ENCODE peak calls at places on chromosomes 4 and X, in ten cellular contexts. One of them, this sample, is unnamed. For H3K27me3 and H3K4me1, the result is how much of the 10 kb centered on the place peaks cover.

GRCh38 chrX:155966876-155967275 is 30.6 kb upstream of the IL9R start:
- DNase-seq in NT2/D1: peak
- DNase-seq in tibial artery: no peak
- DNase-seq in testis: peak
- DNase-seq in adrenal gland: no peak
- DNase-seq in neuronal stem cell: no peak
- DNase-seq in left lung: no peak
- DNase-seq in IMR-90: no peak
- DNase-seq in cardiac muscle cell: peak
- DNase-seq in heart left ventricle: no peak
- DNase-seq in this sample: no peak

GRCh38 chr4:181264908-181265307 is 978.3 kb upstream of the TENM3 start:
- DNase-seq in NT2/D1: no peak
- DNase-seq in neuronal stem cell: peak
- DNase-seq in IMR-90: no peak
- DNase-seq in cardiac muscle cell: peak
- DNase-seq in testis: no peak
- DNase-seq in left lung: no peak
- DNase-seq in heart left ventricle: peak
- DNase-seq in tibial artery: no peak
- DNase-seq in adrenal gland: no peak
- DNase-seq in this sample: no peak

GRCh38 chr4:95732061-95732460 is 107.8 kb upstream of the PDHA2 start:
- DNase-seq in IMR-90: no peak
- DNase-seq in tibial artery: no peak
- DNase-seq in testis: no peak
- DNase-seq in heart left ventricle: no peak
- DNase-seq in left lung: no peak
- DNase-seq in neuronal stem cell: no peak
- DNase-seq in NT2/D1: no peak
- DNase-seq in adrenal gland: no peak
- DNase-seq in cardiac muscle cell: no peak
- DNase-seq in this sample: no peak

GRCh38 chr4:40908297-40908696 is 158.5 kb downstream of the NSUN7 start:
- DNase-seq in IMR-90: no peak
- DNase-seq in left lung: peak
- DNase-seq in cardiac muscle cell: no peak
- DNase-seq in NT2/D1: no peak
- DNase-seq in heart left ventricle: no peak
- DNase-seq in adrenal gland: no peak
- DNase-seq in neuronal stem cell: no peak
- DNase-seq in tibial artery: no peak
- DNase-seq in testis: no peak
- DNase-seq in this sample: no peak

GRCh38 chr4:52657317-52657629 is 1.8 kb downstream of the USP46 start:
- DNase-seq in tibial artery: no peak
- DNase-seq in testis: peak
- DNase-seq in adrenal gland: no peak
- DNase-seq in left lung: no peak
- DNase-seq in cardiac muscle cell: no peak
- DNase-seq in NT2/D1: no peak
- DNase-seq in IMR-90: no peak
- DNase-seq in heart left ventricle: no peak
- DNase-seq in neuronal stem cell: no peak
- DNase-seq in this sample: no peak

GRCh38 chr4:121307441-121308327 is 73.1 kb downstream of the QRFPR start:
- DNase-seq in NT2/D1: peak
- DNase-seq in cardiac muscle cell: peak
- DNase-seq in adrenal gland: no peak
- DNase-seq in left lung: no peak
- DNase-seq in testis: peak
- DNase-seq in neuronal stem cell: peak
- DNase-seq in tibial artery: no peak
- DNase-seq in IMR-90: peak
- DNase-seq in heart left ventricle: no peak
- DNase-seq in this sample: no peak

GRCh38 chr4:36163198-36163597 is 81.1 kb downstream of the ARAP2 start:
- DNase-seq in tibial artery: no peak
- DNase-seq in adrenal gland: no peak
- DNase-seq in testis: no peak
- DNase-seq in left lung: no peak
- DNase-seq in neuronal stem cell: no peak
- DNase-seq in IMR-90: no peak
- DNase-seq in heart left ventricle: no peak
- DNase-seq in cardiac muscle cell: no peak
- DNase-seq in NT2/D1: no peak
- DNase-seq in this sample: no peak

GRCh38 chr4:102345795-102346100 is 466 bp upstream of the SLC39A8 start:
- DNase-seq in NT2/D1: no peak
- DNase-seq in cardiac muscle cell: no peak
- DNase-seq in tibial artery: no peak
- DNase-seq in neuronal stem cell: no peak
- DNase-seq in testis: no peak
- DNase-seq in left lung: no peak
- DNase-seq in IMR-90: no peak
- DNase-seq in adrenal gland: no peak
- DNase-seq in heart left ventricle: no peak
- DNase-seq in this sample: no peak

GRCh38 chrX:139170526-139171173 is 359.9 kb upstream of the F9 start:
- DNase-seq in adrenal gland: no peak
- DNase-seq in left lung: no peak
- DNase-seq in testis: no peak
- DNase-seq in NT2/D1: no peak
- DNase-seq in cardiac muscle cell: no peak
- DNase-seq in tibial artery: no peak
- DNase-seq in neuronal stem cell: no peak
- DNase-seq in heart left ventricle: no peak
- DNase-seq in IMR-90: no peak
- DNase-seq in this sample: no peak

GRCh38 chr4:150237110-150237852 is 159.0 kb downstream of the DCLK2 start:
- DNase-seq in IMR-90: peak
- DNase-seq in testis: no peak
- DNase-seq in neuronal stem cell: no peak
- DNase-seq in adrenal gland: no peak
- DNase-seq in NT2/D1: no peak
- DNase-seq in heart left ventricle: no peak
- DNase-seq in cardiac muscle cell: no peak
- DNase-seq in tibial artery: no peak
- DNase-seq in left lung: no peak
- DNase-seq in this sample: no peak

GRCh38 chr4:79258614-79259176 is 67.2 kb downstream of the NAA11 start:
- DNase-seq in heart left ventricle: no peak
- DNase-seq in left lung: no peak
- DNase-seq in adrenal gland: no peak
- DNase-seq in NT2/D1: no peak
- DNase-seq in IMR-90: no peak
- DNase-seq in testis: no peak
- DNase-seq in cardiac muscle cell: no peak
- DNase-seq in tibial artery: no peak
- DNase-seq in neuronal stem cell: no peak
- DNase-seq in this sample: no peak

GRCh38 chr4:113837397-113837796 is 75.9 kb upstream of the CAMK2D start:
- DNase-seq in heart left ventricle: no peak
- DNase-seq in IMR-90: peak
- DNase-seq in testis: no peak
- DNase-seq in neuronal stem cell: no peak
- DNase-seq in left lung: no peak
- DNase-seq in tibial artery: no peak
- DNase-seq in adrenal gland: no peak
- DNase-seq in NT2/D1: no peak
- DNase-seq in cardiac muscle cell: no peak
- DNase-seq in this sample: no peak

GRCh38 chr4:76060506-76060905 is 14.0 kb upstream of the ART3 start:
- DNase-seq in IMR-90: no peak
- DNase-seq in left lung: no peak
- DNase-seq in neuronal stem cell: no peak
- DNase-seq in testis: no peak
- DNase-seq in NT2/D1: no peak
- DNase-seq in heart left ventricle: no peak
- DNase-seq in adrenal gland: no peak
- DNase-seq in cardiac muscle cell: no peak
- DNase-seq in tibial artery: no peak
- DNase-seq in this sample: no peak

GRCh38 chr4:126250006-126250405 is 935.3 kb downstream of the FAT4 start:
- DNase-seq in tibial artery: no peak
- DNase-seq in testis: no peak
- DNase-seq in adrenal gland: no peak
- DNase-seq in neuronal stem cell: no peak
- DNase-seq in heart left ventricle: no peak
- DNase-seq in NT2/D1: no peak
- DNase-seq in cardiac muscle cell: no peak
- DNase-seq in left lung: no peak
- DNase-seq in IMR-90: no peak
- DNase-seq in this sample: no peak

GRCh38 chrX:76987381-76987780 is 459.8 kb upstream of the FGF16 start:
- DNase-seq in NT2/D1: peak
- DNase-seq in cardiac muscle cell: no peak
- DNase-seq in neuronal stem cell: no peak
- DNase-seq in adrenal gland: no peak
- DNase-seq in tibial artery: no peak
- DNase-seq in IMR-90: no peak
- DNase-seq in heart left ventricle: no peak
- DNase-seq in left lung: no peak
- DNase-seq in testis: no peak
- DNase-seq in this sample: no peak

GRCh38 chrX:26411045-26411444 is 195.1 kb downstream of the MAGEB5 start:
- DNase-seq in adrenal gland: no peak
- DNase-seq in IMR-90: no peak
- DNase-seq in testis: no peak
- DNase-seq in cardiac muscle cell: no peak
- DNase-seq in heart left ventricle: no peak
- DNase-seq in tibial artery: no peak
- DNase-seq in left lung: no peak
- DNase-seq in NT2/D1: no peak
- DNase-seq in neuronal stem cell: no peak
- DNase-seq in this sample: no peak
- H3K27me3 ChIP-seq in adrenal gland: under half
- H3K27me3 ChIP-seq in IMR-90: under half
- H3K27me3 ChIP-seq in testis: under half
- H3K27me3 ChIP-seq in cardiac muscle cell: under half
- H3K27me3 ChIP-seq in heart left ventricle: under half
- H3K27me3 ChIP-seq in tibial artery: under half
- H3K27me3 ChIP-seq in left lung: under half
- H3K27me3 ChIP-seq in NT2/D1: under half
- H3K27me3 ChIP-seq in neuronal stem cell: under half
- H3K27me3 ChIP-seq in this sample: under half

GRCh38 chr4:184416913-184417734 is 57.2 kb downstream of the IRF2 start:
- DNase-seq in tibial artery: no peak
- DNase-seq in neuronal stem cell: no peak
- DNase-seq in cardiac muscle cell: no peak
- DNase-seq in NT2/D1: no peak
- DNase-seq in testis: no peak
- DNase-seq in left lung: no peak
- DNase-seq in heart left ventricle: no peak
- DNase-seq in adrenal gland: no peak
- DNase-seq in IMR-90: peak
- DNase-seq in this sample: no peak
- H3K4me1 ChIP-seq in tibial artery: under half
- H3K4me1 ChIP-seq in neuronal stem cell: under half
- H3K4me1 ChIP-seq in cardiac muscle cell: under half
- H3K4me1 ChIP-seq in NT2/D1: under half
- H3K4me1 ChIP-seq in testis: under half
- H3K4me1 ChIP-seq in left lung: half or more
- H3K4me1 ChIP-seq in heart left ventricle: under half
- H3K4me1 ChIP-seq in adrenal gland: under half
- H3K4me1 ChIP-seq in IMR-90: under half
- H3K4me1 ChIP-seq in this sample: under half

GRCh38 chr4:37453004-37453360 is 208.4 kb downstream of the NWD2 start:
- DNase-seq in testis: peak
- DNase-seq in cardiac muscle cell: peak
- DNase-seq in heart left ventricle: no peak
- DNase-seq in left lung: no peak
- DNase-seq in tibial artery: no peak
- DNase-seq in NT2/D1: peak
- DNase-seq in IMR-90: peak
- DNase-seq in adrenal gland: peak
- DNase-seq in neuronal stem cell: peak
- DNase-seq in this sample: no peak

GRCh38 chr4:37451646-37452045 is 207.1 kb downstream of the NWD2 start:
- DNase-seq in testis: no peak
- DNase-seq in tibial artery: no peak
- DNase-seq in adrenal gland: no peak
- DNase-seq in left lung: no peak
- DNase-seq in cardiac muscle cell: no peak
- DNase-seq in IMR-90: no peak
- DNase-seq in NT2/D1: no peak
- DNase-seq in neuronal stem cell: no peak
- DNase-seq in heart left ventricle: no peak
- DNase-seq in this sample: no peak

GRCh38 chr4:37450911-37451310 is 206.4 kb downstream of the NWD2 start:
- DNase-seq in heart left ventricle: no peak
- DNase-seq in adrenal gland: no peak
- DNase-seq in left lung: no peak
- DNase-seq in testis: no peak
- DNase-seq in NT2/D1: no peak
- DNase-seq in cardiac muscle cell: no peak
- DNase-seq in IMR-90: no peak
- DNase-seq in tibial artery: no peak
- DNase-seq in neuronal stem cell: no peak
- DNase-seq in this sample: no peak

GRCh38 chr4:37447886-37448285 is 203.3 kb downstream of the NWD2 start:
- DNase-seq in neuronal stem cell: no peak
- DNase-seq in NT2/D1: no peak
- DNase-seq in IMR-90: no peak
- DNase-seq in left lung: no peak
- DNase-seq in testis: no peak
- DNase-seq in cardiac muscle cell: no peak
- DNase-seq in adrenal gland: no peak
- DNase-seq in heart left ventricle: no peak
- DNase-seq in tibial artery: no peak
- DNase-seq in this sample: no peak

GRCh38 chr4:37450309-37450708 is 205.8 kb downstream of the NWD2 start:
- DNase-seq in tibial artery: no peak
- DNase-seq in cardiac muscle cell: no peak
- DNase-seq in testis: no peak
- DNase-seq in heart left ventricle: no peak
- DNase-seq in neuronal stem cell: no peak
- DNase-seq in NT2/D1: no peak
- DNase-seq in left lung: no peak
- DNase-seq in IMR-90: no peak
- DNase-seq in adrenal gland: no peak
- DNase-seq in this sample: no peak
- H3K27me3 ChIP-seq in tibial artery: under half
- H3K27me3 ChIP-seq in cardiac muscle cell: half or more
- H3K27me3 ChIP-seq in testis: under half
- H3K27me3 ChIP-seq in heart left ventricle: under half
- H3K27me3 ChIP-seq in neuronal stem cell: under half
- H3K27me3 ChIP-seq in NT2/D1: under half
- H3K27me3 ChIP-seq in left lung: under half
- H3K27me3 ChIP-seq in IMR-90: under half
- H3K27me3 ChIP-seq in adrenal gland: under half
- H3K27me3 ChIP-seq in this sample: under half

DNA sequence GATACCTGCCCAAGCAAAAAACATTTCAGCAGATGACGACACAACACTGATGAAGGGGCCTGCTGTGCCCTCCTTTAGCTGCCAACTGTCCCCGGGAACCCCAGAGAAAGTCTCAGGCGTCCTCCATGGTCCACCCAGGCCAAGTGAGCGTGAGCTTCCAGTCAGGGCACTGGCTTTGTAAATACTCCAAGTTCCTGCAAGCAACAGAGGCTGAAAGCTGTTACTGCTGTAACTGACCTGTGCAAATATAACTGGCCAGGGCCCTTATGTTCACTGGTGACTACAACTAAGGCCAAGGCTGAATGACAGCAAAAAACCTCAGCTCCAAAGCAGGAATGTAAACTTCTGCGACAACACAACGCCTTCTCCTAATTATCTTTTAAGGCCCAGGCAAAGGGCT is 8.2 kb downstream of the WDR1 start:
- DNase-seq in testis: no peak
- DNase-seq in adrenal gland: no peak
- DNase-seq in left lung: no peak
- DNase-seq in NT2/D1: no peak
- DNase-seq in heart left ventricle: no peak
- DNase-seq in IMR-90: no peak
- DNase-seq in tibial artery: no peak
- DNase-seq in neuronal stem cell: no peak
- DNase-seq in cardiac muscle cell: no peak
- DNase-seq in this sample: no peak
- H3K4me1 ChIP-seq in testis: under half
- H3K4me1 ChIP-seq in adrenal gland: under half
- H3K4me1 ChIP-seq in left lung: half or more
- H3K4me1 ChIP-seq in NT2/D1: under half
- H3K4me1 ChIP-seq in heart left ventricle: half or more
- H3K4me1 ChIP-seq in IMR-90: half or more
- H3K4me1 ChIP-seq in tibial artery: half or more
- H3K4me1 ChIP-seq in neuronal stem cell: under half
- H3K4me1 ChIP-seq in cardiac muscle cell: half or more
- H3K4me1 ChIP-seq in this sample: under half